ENCODE peak calls at places on chromosome 1, in five cellular contexts. S is astrocyte of the spinal cord, N is GM10248, W is GM18507, D is GM04504. O is an unnamed sample.
A peak's percentile ranks its signal among the peaks of the same experiment; 100 is the strongest.

GRCh38 chr1:37808369-37809319 is 636 bp upstream of the YRDC start:
- DNase-seq in S (peak; percentile 83), D (peak; percentile 60), W (no peak), N (peak; percentile 84), O (peak; percentile 42)

GRCh38 chr1:247358920-247359319 is 27.3 kb upstream of the ZNF496 start:
- DNase-seq in W (no peak), N (no peak), D (no peak), S (no peak), O (no peak)

GRCh38 chr1:156789621-156790318 is 22.4 kb downstream of the PRCC start:
- DNase-seq in S (no peak), D (no peak), W (no peak), N (no peak), O (no peak)

GRCh38 chr1:235625340-235625739 is 24.2 kb downstream of the GNG4 start:
- DNase-seq in N (no peak), S (no peak), W (no peak), D (no peak), O (no peak)

GRCh38 chr1:58823481-58824010 is 39.7 kb upstream of the JUN start:
- DNase-seq in S (peak; percentile 95), N (no peak), D (peak; percentile 54), W (no peak), O (no peak)

GRCh38 chr1:78101051-78101450 is 55.3 kb downstream of the GIPC2 start:
- DNase-seq in N (no peak), D (no peak), S (no peak), W (no peak), O (no peak)

GRCh38 chr1:44681905-44682900 is 7.7 kb downstream of the ARMH1 start:
- DNase-seq in W (no peak), N (no peak), D (no peak), S (no peak), O (no peak)

GRCh38 chr1:221723018-221723917 is 18.6 kb downstream of the DUSP10 start:
- DNase-seq in N (no peak), S (peak; percentile 57), D (no peak), W (no peak), O (no peak)

GRCh38 chr1:1199961-1200875 is 6.2 kb downstream of the TNFRSF18 start:
- DNase-seq in D (no peak), N (no peak), S (no peak), W (no peak), O (no peak)

GRCh38 chr1:240171907-240172306 is 80.2 kb downstream of the FMN2 start:
- DNase-seq in D (no peak), W (no peak), S (no peak), N (no peak), O (no peak)

GRCh38 chr1:16882995-16883394 is 12.8 kb upstream of the RNU1-2 start:
- DNase-seq in S (no peak), N (no peak), D (no peak), W (no peak), O (no peak)

GRCh38 chr1:8362701-8363101 is 44.8 kb downstream of the SLC45A1 start:
- DNase-seq in W (no peak), S (no peak), D (no peak), N (no peak), O (no peak)

GRCh38 chr1:26121854-26122773 is 10.5 kb downstream of the PDIK1L start:
- DNase-seq in D (peak; percentile 35), W (no peak), S (no peak), N (no peak), O (no peak)

GRCh38 chr1:239353536-239353935 is 32.8 kb upstream of the CHRM3 start:
- DNase-seq in D (no peak), N (no peak), W (no peak), S (no peak), O (no peak)

GRCh38 chr1:99279525-99279924 is 15.2 kb downstream of the PLPPR4 start:
- DNase-seq in N (no peak), D (no peak), W (no peak), S (no peak), O (no peak)

GRCh38 chr1:172646653-172647052 is 12.2 kb upstream of the FASLG start:
- DNase-seq in W (no peak), S (no peak), D (no peak), N (no peak), O (no peak)

GRCh38 chr1:202658251-202658650 is 52.0 kb downstream of the SYT2 start:
- DNase-seq in N (no peak), D (no peak), W (no peak), S (no peak), O (no peak)

GRCh38 chr1:50023292-50024159 is at the start of gene AGBL4:
- DNase-seq in D (no peak), S (peak; percentile 34), N (peak; percentile 38), W (no peak), O (peak; percentile 81)

GRCh38 chr1:175783126-175783722 is 39.8 kb upstream of the TNR start:
- DNase-seq in D (no peak), N (no peak), W (no peak), S (no peak), O (no peak)

GRCh38 chr1:1080122-1080753 is 6.1 kb upstream of the RNF223 start:
- DNase-seq in W (no peak), D (peak; percentile 42), S (no peak), N (peak; percentile 77), O (no peak)

GRCh38 chr1:177448652-177449351 is 278.0 kb downstream of the BRINP2 start:
- DNase-seq in N (no peak), S (peak; percentile 2), D (no peak), W (no peak), O (no peak)

GRCh38 chr1:115630342-115630741 is 11.4 kb upstream of the VANGL1 start:
- DNase-seq in W (no peak), D (no peak), S (no peak), N (no peak), O (no peak)

GRCh38 chr1:204520834-204521709 is 4.9 kb downstream of the MDM4 start:
- DNase-seq in D (no peak), N (peak; percentile 48), W (no peak), S (peak; percentile 74), O (peak; percentile 89)

GRCh38 chr1:30605441-30605920 is 117.9 kb downstream of the MATN1 start:
- DNase-seq in S (no peak), D (no peak), N (no peak), W (no peak), O (no peak)

GRCh38 chr1:148362141-148362929 is 120.8 kb downstream of the PPIAL4G start:
- DNase-seq in W (no peak), D (no peak), S (peak; percentile 48), N (no peak), O (no peak)

GRCh38 chr1:170670751-170671628 is 7.1 kb downstream of the PRRX1 start:
- DNase-seq in N (no peak), W (no peak), S (peak; percentile 69), D (no peak), O (no peak)

GRCh38 chr1:156640842-156641706 is 843 bp upstream of the BCAN start:
- DNase-seq in S (no peak), W (no peak), N (no peak), D (no peak), O (no peak)

GRCh38 chr1:73576084-73576483 is 621.9 kb downstream of the LRRIQ3 start:
- DNase-seq in N (no peak), W (no peak), D (no peak), S (no peak), O (no peak)

GRCh38 chr1:207888647-207889046 is 22.3 kb downstream of the CD34 start:
- DNase-seq in D (no peak), W (no peak), S (no peak), N (no peak), O (no peak)